ENCODE peak calls at places on chromosomes 16 and 17, in five cellular contexts. J is osteoblast, R is RKO, D is AG09309, E is Calu3. B is an unnamed sample.

GRCh38 chr17:77485089-77485833 is 344.5 kb downstream of the SEC14L1 start:
- DNase-seq in D (no peak), R (no peak), E (no peak), J (peak; percentile 18), B (no peak)

GRCh38 chr17:51298508-51299371 is 38.4 kb downstream of the UTP18 start:
- DNase-seq in D (no peak), E (peak; percentile 38), J (peak; percentile 54), R (peak; percentile 57), B (no peak)

GRCh38 chr17:34579979-34580684 is 750 bp downstream of the TMEM132E start:
- DNase-seq in R (no peak), D (no peak), J (peak; percentile 91), E (peak; percentile 22), B (peak; percentile 41)

GRCh38 chr17:49508061-49508865 is 13.2 kb downstream of the NGFR start:
- DNase-seq in R (no peak), D (no peak), J (peak; percentile 84), E (peak; percentile 90), B (no peak)

GRCh38 chr17:74305865-74306654 is 20.0 kb upstream of the KIF19 start:
- DNase-seq in R (no peak), E (no peak), D (no peak), J (peak; percentile 39), B (no peak)

GRCh38 chr17:3657874-3658783 is 10.2 kb downstream of the TAX1BP3 start:
- DNase-seq in E (no peak), J (peak; percentile 90), R (no peak), D (no peak), B (no peak)

GRCh38 chr16:67339453-67339852 is 12.8 kb downstream of the LRRC36 start:
- DNase-seq in J (no peak), D (no peak), R (peak; percentile 23), E (no peak), B (no peak)

GRCh38 chr17:55398689-55399088 is 22.9 kb downstream of the MMD start:
- DNase-seq in J (no peak), E (no peak), R (no peak), D (no peak), B (no peak)

GRCh38 chr17:35726609-35727460 is 4.6 kb upstream of the RASL10B start:
- DNase-seq in J (peak; percentile 97), R (peak; percentile 23), D (peak; percentile 91), E (peak; percentile 46), B (no peak)

GRCh38 chr17:50185724-50186545 is 15.5 kb downstream of the COL1A1 start:
- DNase-seq in E (no peak), D (no peak), R (no peak), J (peak; percentile 78), B (no peak)

GRCh38 chr16:10738231-10739077 is 5.2 kb upstream of the NUBP1 start:
- DNase-seq in R (peak; percentile 88), J (no peak), D (peak; percentile 14), E (peak; percentile 84), B (peak; percentile 45)

GRCh38 chr17:41811549-41812175 is at the start of gene P3H4:
- DNase-seq in D (no peak), R (peak; percentile 83), J (peak; percentile 98), E (peak; percentile 89), B (peak; percentile 89)

GRCh38 chr16:86170720-86171119 is 271.8 kb downstream of the IRF8 start:
- DNase-seq in R (no peak), D (no peak), E (no peak), J (no peak), B (no peak)

GRCh38 chr17:35159926-35160325 is 12.3 kb downstream of the UNC45B start:
- DNase-seq in R (no peak), J (no peak), E (no peak), D (no peak), B (no peak)

GRCh38 chr17:17077101-17077500 is 34.8 kb downstream of the MPRIP start:
- DNase-seq in J (no peak), D (no peak), E (no peak), R (no peak), B (no peak)

GRCh38 chr16:4694664-4695451 is 1.5 kb downstream of the NUDT16L1 start:
- DNase-seq in E (no peak), R (no peak), J (peak; percentile 95), D (no peak), B (no peak)

GRCh38 chr17:66304304-66305174 is 2.1 kb downstream of the PRKCA start:
- DNase-seq in J (peak; percentile 66), E (peak; percentile 58), R (no peak), D (no peak), B (no peak)

GRCh38 chr17:41982026-41982989 is 15.7 kb downstream of the CNP start:
- DNase-seq in J (no peak), E (no peak), R (no peak), D (no peak), B (no peak)